ENCODE peak calls at places on chromosomes 5 and 9, in five cellular contexts. One of them, this sample, is unnamed.

GRCh38 chr5:114319821-114320220 is 42.0 kb upstream of the KCNN2 start:
- DNase-seq in testis: no peak
- DNase-seq in psoas muscle: no peak
- DNase-seq in OCI-LY7: no peak
- DNase-seq in aorta: no peak
- DNase-seq in this sample: no peak

GRCh38 chr5:87421307-87421706 is 8.6 kb upstream of the CCNH start:
- DNase-seq in testis: no peak
- DNase-seq in psoas muscle: no peak
- DNase-seq in OCI-LY7: no peak
- DNase-seq in aorta: no peak
- DNase-seq in this sample: no peak

GRCh38 chr5:150559088-150559487 is 51.2 kb downstream of the NDST1 start:
- DNase-seq in testis: no peak
- DNase-seq in psoas muscle: no peak
- DNase-seq in OCI-LY7: no peak
- DNase-seq in aorta: no peak
- DNase-seq in this sample: no peak

GRCh38 chr9:78023003-78023741 is 8.4 kb downstream of the GNAQ start:
- DNase-seq in testis: no peak
- DNase-seq in psoas muscle: no peak
- DNase-seq in OCI-LY7: no peak
- DNase-seq in aorta: no peak
- DNase-seq in this sample: no peak

GRCh38 chr9:120742951-120743416 is 28.7 kb upstream of the MEGF9 start:
- DNase-seq in testis: no peak
- DNase-seq in psoas muscle: no peak
- DNase-seq in OCI-LY7: peak; percentile 72
- DNase-seq in aorta: no peak
- DNase-seq in this sample: peak; percentile 42

GRCh38 chr5:173671121-173671949 is 54.9 kb upstream of the BOD1 start:
- DNase-seq in testis: peak; percentile 56
- DNase-seq in psoas muscle: peak; percentile 93
- DNase-seq in OCI-LY7: no peak
- DNase-seq in aorta: peak; percentile 84
- DNase-seq in this sample: peak; percentile 56

GRCh38 chr9:126312584-126313551 is 13.8 kb upstream of the MVB12B start:
- DNase-seq in testis: no peak
- DNase-seq in psoas muscle: no peak
- DNase-seq in OCI-LY7: no peak
- DNase-seq in aorta: no peak
- DNase-seq in this sample: no peak

GRCh38 chr9:91516781-91517180 is 93.1 kb upstream of the NFIL3 start:
- DNase-seq in testis: no peak
- DNase-seq in psoas muscle: no peak
- DNase-seq in OCI-LY7: no peak
- DNase-seq in aorta: no peak
- DNase-seq in this sample: no peak

GRCh38 chr9:74117731-74118130 is 379.4 kb upstream of the RORB start:
- DNase-seq in testis: no peak
- DNase-seq in psoas muscle: no peak
- DNase-seq in OCI-LY7: no peak
- DNase-seq in aorta: no peak
- DNase-seq in this sample: no peak

GRCh38 chr9:86764230-86765039 is 182.9 kb downstream of the GAS1 start:
- DNase-seq in testis: no peak
- DNase-seq in psoas muscle: no peak
- DNase-seq in OCI-LY7: no peak
- DNase-seq in aorta: no peak
- DNase-seq in this sample: no peak

GRCh38 chr9:137314561-137315560 is 12.8 kb upstream of the NRARP start:
- DNase-seq in testis: no peak
- DNase-seq in psoas muscle: peak; percentile 53
- DNase-seq in OCI-LY7: no peak
- DNase-seq in aorta: peak; percentile 71
- DNase-seq in this sample: no peak

GRCh38 chr9:91698266-91698665 is 251.8 kb downstream of the ROR2 start:
- DNase-seq in testis: no peak
- DNase-seq in psoas muscle: no peak
- DNase-seq in OCI-LY7: no peak
- DNase-seq in aorta: no peak
- DNase-seq in this sample: no peak

GRCh38 chr5:143557061-143557818 is 153.8 kb upstream of the NR3C1 start:
- DNase-seq in testis: no peak
- DNase-seq in psoas muscle: no peak
- DNase-seq in OCI-LY7: no peak
- DNase-seq in aorta: no peak
- DNase-seq in this sample: peak; percentile 70

GRCh38 chr9:119074017-119074416 is 295.2 kb downstream of the BRINP1 start:
- DNase-seq in testis: no peak
- DNase-seq in psoas muscle: no peak
- DNase-seq in OCI-LY7: no peak
- DNase-seq in aorta: no peak
- DNase-seq in this sample: no peak

GRCh38 chr5:143230676-143230996 is 172.8 kb downstream of the NR3C1 start:
- DNase-seq in testis: no peak
- DNase-seq in psoas muscle: no peak
- DNase-seq in OCI-LY7: peak; percentile 38
- DNase-seq in aorta: no peak
- DNase-seq in this sample: no peak

GRCh38 chr5:923473-923873 is 30.8 kb downstream of the TRIP13 start:
- DNase-seq in testis: peak; percentile 86
- DNase-seq in psoas muscle: peak; percentile 89
- DNase-seq in OCI-LY7: peak; percentile 66
- DNase-seq in aorta: peak; percentile 90
- DNase-seq in this sample: peak; percentile 81

GRCh38 chr5:920321-920720 is 27.6 kb downstream of the TRIP13 start:
- DNase-seq in testis: no peak
- DNase-seq in psoas muscle: no peak
- DNase-seq in OCI-LY7: no peak
- DNase-seq in aorta: no peak
- DNase-seq in this sample: no peak

GRCh38 chr5:922041-922744 is 29.5 kb downstream of the TRIP13 start:
- DNase-seq in testis: peak; percentile 12
- DNase-seq in psoas muscle: no peak
- DNase-seq in OCI-LY7: no peak
- DNase-seq in aorta: no peak
- DNase-seq in this sample: no peak

GRCh38 chr5:921456-921855 is 28.8 kb downstream of the TRIP13 start:
- DNase-seq in testis: no peak
- DNase-seq in psoas muscle: no peak
- DNase-seq in OCI-LY7: no peak
- DNase-seq in aorta: no peak
- DNase-seq in this sample: no peak

GRCh38 chr5:922745-923472 is 30.2 kb downstream of the TRIP13 start:
- DNase-seq in testis: peak; percentile 9
- DNase-seq in psoas muscle: no peak
- DNase-seq in OCI-LY7: no peak
- DNase-seq in aorta: no peak
- DNase-seq in this sample: no peak
- H3K4me1 ChIP-seq in testis: peaks cover 7% of the 10 kb centered on the region
- H3K4me1 ChIP-seq in psoas muscle: peaks cover 8% of the 10 kb centered on the region
- H3K4me1 ChIP-seq in OCI-LY7: no peaks in the 10 kb centered on the region
- H3K4me1 ChIP-seq in aorta: no peaks in the 10 kb centered on the region
- H3K4me1 ChIP-seq in this sample: peaks cover 5% of the 10 kb centered on the region

DNA sequence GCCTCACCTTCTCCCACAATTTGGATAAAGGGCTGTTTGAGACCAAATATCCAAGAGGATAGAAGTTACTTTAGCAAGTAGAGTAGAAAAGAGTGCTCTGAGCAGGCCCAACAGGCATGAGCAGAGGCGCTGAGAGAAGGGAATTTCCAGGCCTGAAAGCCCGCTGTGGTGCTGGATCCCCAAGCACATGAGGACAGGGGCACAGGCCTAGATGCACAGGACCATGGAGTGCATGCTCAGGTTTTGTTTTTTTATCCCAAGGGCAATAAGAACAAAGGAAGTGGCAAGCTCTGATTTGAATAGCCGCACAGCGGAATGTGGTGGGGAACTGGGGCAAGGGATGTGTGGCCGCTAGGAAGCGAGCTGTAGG is 33.3 kb downstream of the OSMR start:
- DNase-seq in testis: no peak
- DNase-seq in psoas muscle: no peak
- DNase-seq in OCI-LY7: no peak
- DNase-seq in aorta: no peak
- DNase-seq in this sample: no peak
- H3K36me3 ChIP-seq in testis: no peaks in the 10 kb centered on the region
- H3K36me3 ChIP-seq in psoas muscle: peaks cover 8% of the 10 kb centered on the region
- H3K36me3 ChIP-seq in OCI-LY7: no peaks in the 10 kb centered on the region
- H3K36me3 ChIP-seq in aorta: peaks cover 12% of the 10 kb centered on the region
- H3K36me3 ChIP-seq in this sample: no peaks in the 10 kb centered on the region

GRCh38 chr5:130896636-130897035 is 268.4 kb downstream of the HINT1 start:
- DNase-seq in testis: no peak
- DNase-seq in psoas muscle: no peak
- DNase-seq in OCI-LY7: no peak
- DNase-seq in aorta: no peak
- DNase-seq in this sample: no peak
- H3K4me3 ChIP-seq in testis: no peak overlapping the region
- H3K4me3 ChIP-seq in psoas muscle: no peak overlapping the region
- H3K4me3 ChIP-seq in OCI-LY7: no peak overlapping the region
- H3K4me3 ChIP-seq in aorta: no peak overlapping the region
- H3K4me3 ChIP-seq in this sample: no peak overlapping the region

DNA sequence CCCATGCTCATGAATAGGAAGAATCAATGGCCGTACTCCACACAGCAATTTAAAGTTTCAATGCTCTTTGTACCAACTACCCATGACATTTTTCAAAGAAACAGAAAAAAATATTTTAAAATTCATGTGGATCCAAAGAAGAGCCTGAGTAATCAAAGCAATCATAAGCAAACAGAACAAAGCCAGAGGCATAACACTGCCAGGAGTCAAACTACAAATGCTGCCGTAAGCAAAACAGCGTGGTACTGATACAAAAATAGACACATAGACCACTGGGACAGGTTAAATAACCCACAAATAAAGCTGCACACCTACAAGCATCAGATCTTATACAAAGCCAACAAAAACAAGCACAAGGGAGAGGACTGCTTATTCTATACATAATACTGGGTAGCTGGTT is 107.7 kb downstream of the CHSY3 start:
- DNase-seq in testis: no peak
- DNase-seq in psoas muscle: no peak
- DNase-seq in OCI-LY7: no peak
- DNase-seq in aorta: no peak
- DNase-seq in this sample: no peak
- H3K4me1 ChIP-seq in testis: no peaks in the 10 kb centered on the region
- H3K4me1 ChIP-seq in psoas muscle: no peaks in the 10 kb centered on the region
- H3K4me1 ChIP-seq in OCI-LY7: no peaks in the 10 kb centered on the region
- H3K4me1 ChIP-seq in aorta: no peaks in the 10 kb centered on the region
- H3K4me1 ChIP-seq in this sample: no peaks in the 10 kb centered on the region

GRCh38 chr5:40394715-40395114 is 285.0 kb upstream of the PTGER4 start:
- DNase-seq in testis: no peak
- DNase-seq in psoas muscle: no peak
- DNase-seq in OCI-LY7: no peak
- DNase-seq in aorta: no peak
- DNase-seq in this sample: no peak
- H3K36me3 ChIP-seq in testis: no peaks in the 10 kb centered on the region
- H3K36me3 ChIP-seq in psoas muscle: no peaks in the 10 kb centered on the region
- H3K36me3 ChIP-seq in OCI-LY7: no peaks in the 10 kb centered on the region
- H3K36me3 ChIP-seq in aorta: no peaks in the 10 kb centered on the region
- H3K36me3 ChIP-seq in this sample: no peaks in the 10 kb centered on the region

GRCh38 chr5:149406979-149407306 is 27.9 kb upstream of the IL17B start:
- DNase-seq in testis: no peak
- DNase-seq in psoas muscle: no peak
- DNase-seq in OCI-LY7: no peak
- DNase-seq in aorta: no peak
- DNase-seq in this sample: no peak
- H3K4me3 ChIP-seq in testis: peak overlapping the region; percentile 61
- H3K4me3 ChIP-seq in psoas muscle: peak overlapping the region; percentile 59
- H3K4me3 ChIP-seq in OCI-LY7: no peak overlapping the region
- H3K4me3 ChIP-seq in aorta: peak overlapping the region; percentile 89
- H3K4me3 ChIP-seq in this sample: no peak overlapping the region

GRCh38 chr5:179820127-179820482 is 600 bp upstream of the SQSTM1 start:
- DNase-seq in testis: no peak
- DNase-seq in psoas muscle: no peak
- DNase-seq in OCI-LY7: no peak
- DNase-seq in aorta: no peak
- DNase-seq in this sample: no peak
- H3K4me1 ChIP-seq in testis: peaks cover 63% of the 10 kb centered on the region
- H3K4me1 ChIP-seq in psoas muscle: peaks cover 55% of the 10 kb centered on the region
- H3K4me1 ChIP-seq in OCI-LY7: peaks cover 32% of the 10 kb centered on the region
- H3K4me1 ChIP-seq in aorta: no peaks in the 10 kb centered on the region
- H3K4me1 ChIP-seq in this sample: peaks cover 23% of the 10 kb centered on the region

GRCh38 chr5:58615931-58616330 is 33.1 kb downstream of the RAB3C start:
- DNase-seq in testis: no peak
- DNase-seq in psoas muscle: no peak
- DNase-seq in OCI-LY7: no peak
- DNase-seq in aorta: no peak
- DNase-seq in this sample: no peak
- H3K36me3 ChIP-seq in testis: no peaks in the 10 kb centered on the region
- H3K36me3 ChIP-seq in psoas muscle: no peaks in the 10 kb centered on the region
- H3K36me3 ChIP-seq in OCI-LY7: no peaks in the 10 kb centered on the region
- H3K36me3 ChIP-seq in aorta: no peaks in the 10 kb centered on the region
- H3K36me3 ChIP-seq in this sample: no peaks in the 10 kb centered on the region

This sample was measured in cardiac muscle cell.